ENCODE peak calls at places on chromosomes 6 and 20, in five cellular contexts. R is RPMI8226, S is LHCN-M2, H is KG1, F is renal cortical epithelial cell. P is an unnamed sample.

GRCh38 chr6:157840776-157841175 is 17.7 kb downstream of the SNX9 start:
- DNase-seq in S (peak), R (peak), F (peak), H (no peak), P (no peak)

GRCh38 chr6:10954590-10955010 is 67.7 kb downstream of the SYCP2L start:
- DNase-seq in R (peak), H (no peak), F (peak), S (peak), P (peak)

GRCh38 chr6:33901822-33902816 is 98.3 kb upstream of the MLN start:
- DNase-seq in H (no peak), S (no peak), R (no peak), F (no peak), P (no peak)

GRCh38 chr6:89110288-89110687 is 7.6 kb downstream of the SRSF12 start:
- DNase-seq in R (no peak), F (no peak), S (no peak), H (no peak), P (peak)

GRCh38 chr6:33195304-33196022 is 3.2 kb upstream of the COL11A2 start:
- DNase-seq in H (no peak), F (no peak), R (no peak), S (no peak), P (peak)

GRCh38 chr6:163151212-163151611 is 263.3 kb upstream of the QKI start:
- DNase-seq in S (no peak), H (no peak), F (no peak), R (no peak), P (no peak)

GRCh38 chr6:22146581-22147468 is 150.0 kb downstream of the PRL start:
- DNase-seq in R (no peak), F (no peak), H (no peak), S (peak), P (peak)

GRCh38 chr20:50251992-50252491 is 61.4 kb downstream of the CEBPB start:
- DNase-seq in R (no peak), H (no peak), F (peak), S (no peak), P (no peak)

GRCh38 chr6:34151321-34152041 is 5.6 kb upstream of the GRM4 start:
- DNase-seq in F (no peak), H (no peak), S (no peak), R (peak), P (no peak)

GRCh38 chr20:33689973-33690372 is 3.8 kb upstream of the E2F1 start:
- DNase-seq in R (no peak), S (peak), F (peak), H (peak), P (no peak)

GRCh38 chr6:22019877-22020276 is 277.0 kb downstream of the PRL start:
- DNase-seq in F (no peak), R (no peak), S (no peak), H (no peak), P (no peak)

GRCh38 chr6:155310596-155310995 is 3.7 kb downstream of the TFB1M start:
- DNase-seq in H (no peak), R (no peak), S (peak), F (peak), P (no peak)

GRCh38 chr6:170178561-170179477 is 112.1 kb downstream of the DLL1 start:
- DNase-seq in F (peak), R (no peak), S (peak), H (no peak), P (no peak)

GRCh38 chr6:75337805-75338204 is 53.2 kb upstream of the TMEM30A start:
- DNase-seq in S (no peak), H (no peak), F (no peak), R (no peak), P (no peak)

P was measured in testis.